ENCODE peak calls at places on chromosomes 6 and 20, in seven cellular contexts. Y is left ventricle myocardium inferior, T is HL-60, A is cardiac fibroblast, L is heart left ventricle, N is astrocyte, Q is fibroblast of mammary gland. M is an unnamed sample.

GRCh38 chr20:4603724-4604123 is 118.0 kb upstream of the PRND start:
- DNase-seq in L (no peak), Y (no peak), Q (peak), T (no peak), A (no peak), N (no peak), M (peak)

GRCh38 chr6:111874030-111874425 is 776 bp upstream of the FYN start:
- DNase-seq in T (no peak), N (no peak), Q (no peak), Y (no peak), A (peak), L (peak), M (no peak)

GRCh38 chr6:34316442-34317171 is 67.8 kb upstream of the SMIM29 start:
- DNase-seq in T (no peak), N (no peak), A (no peak), Y (no peak), Q (no peak), L (no peak), M (no peak)

GRCh38 chr6:33317418-33317667 is 201 bp downstream of the ZBTB22 start:
- DNase-seq in Q (no peak), Y (no peak), L (no peak), T (no peak), A (no peak), N (no peak), M (no peak)

GRCh38 chr20:10469599-10469998 is 34.5 kb downstream of the SLX4IP start:
- DNase-seq in A (peak), N (peak), T (no peak), Y (no peak), L (peak), Q (peak), M (peak)

GRCh38 chr6:38996676-38997075 is 51.9 kb upstream of the GLP1R start:
- DNase-seq in N (no peak), L (peak), Y (peak), Q (no peak), T (no peak), A (no peak), M (no peak)

GRCh38 chr20:17925300-17925939 is 43.2 kb downstream of the SNX5 start:
- DNase-seq in A (no peak), Y (no peak), L (peak), Q (no peak), N (no peak), T (no peak), M (no peak)

GRCh38 chr6:157453131-157453530 is 72.1 kb downstream of the ZDHHC14 start:
- DNase-seq in A (no peak), L (no peak), N (no peak), Y (no peak), Q (no peak), T (no peak), M (no peak)

GRCh38 chr6:40930045-40930444 is 109.0 kb downstream of the UNC5CL start:
- DNase-seq in T (no peak), N (no peak), Q (no peak), L (no peak), A (no peak), Y (no peak), M (no peak)

GRCh38 chr6:14665827-14666724 is 548.5 kb downstream of the CD83 start:
- DNase-seq in N (peak), T (peak), Y (no peak), A (peak), L (no peak), Q (peak), M (peak)

GRCh38 chr20:8385247-8385646 is 253.2 kb downstream of the PLCB1 start:
- DNase-seq in Q (peak), Y (peak), N (peak), T (no peak), A (peak), L (peak), M (peak)

GRCh38 chr6:138979365-138979764 is 8.7 kb downstream of the REPS1 start:
- DNase-seq in N (no peak), L (no peak), Q (peak), Y (no peak), A (peak), T (no peak), M (no peak)

GRCh38 chr20:17504898-17505663 is 26.1 kb downstream of the BFSP1 start:
- DNase-seq in Y (peak), L (peak), T (peak), Q (peak), N (peak), A (peak), M (peak)

GRCh38 chr6:133247581-133247980 is 6.4 kb downstream of the EYA4 start:
- DNase-seq in T (no peak), Y (no peak), A (no peak), N (no peak), L (no peak), Q (no peak), M (no peak)

GRCh38 chr20:63064745-63065711 is 58.3 kb upstream of the BHLHE23 start:
- DNase-seq in L (peak), T (no peak), A (no peak), Q (no peak), Y (peak), N (no peak), M (no peak)

GRCh38 chr6:116392158-116393032 is 21.6 kb downstream of the DSE start:
- DNase-seq in Q (peak), T (no peak), Y (no peak), N (peak), L (no peak), A (peak), M (no peak)

GRCh38 chr20:35179292-35180212 is 7.7 kb downstream of the PROCR start:
- DNase-seq in N (no peak), L (no peak), Y (no peak), Q (no peak), A (no peak), T (no peak), M (no peak)

GRCh38 chr6:84882768-84883766 is 118.7 kb upstream of the TBX18 start:
- DNase-seq in L (no peak), A (peak), N (no peak), Q (peak), T (no peak), Y (no peak), M (no peak)

GRCh38 chr6:129592516-129593232 is 117.3 kb downstream of the ARHGAP18 start:
- DNase-seq in N (no peak), Q (peak), A (peak), T (no peak), L (no peak), Y (no peak), M (peak)

GRCh38 chr6:158170656-158171081 is 2.5 kb downstream of the GTF2H5 start:
- DNase-seq in N (peak), T (no peak), Q (peak), A (peak), Y (no peak), L (no peak), M (peak)

GRCh38 chr6:132830236-132830799 is 15.9 kb downstream of the RPS12 start:
- DNase-seq in N (peak), Q (peak), Y (no peak), A (peak), L (no peak), T (no peak), M (no peak)

GRCh38 chr20:62929051-62929538 is 2.8 kb upstream of the DIDO1 start:
- DNase-seq in T (no peak), A (peak), Y (peak), Q (peak), L (peak), N (no peak), M (peak)

GRCh38 chr6:72418495-72418894 is 203.4 kb upstream of the KCNQ5 start:
- DNase-seq in T (no peak), Y (no peak), A (peak), Q (peak), L (no peak), N (peak), M (peak)

GRCh38 chr6:151680846-151681425 is 126.5 kb upstream of the ESR1 start:
- DNase-seq in Y (no peak), T (no peak), L (no peak), N (no peak), Q (no peak), A (no peak), M (no peak)

GRCh38 chr20:57211949-57212889 is 54.2 kb downstream of the BMP7 start:
- DNase-seq in A (peak), Q (peak), Y (peak), T (no peak), N (peak), L (peak), M (peak)

DNA sequence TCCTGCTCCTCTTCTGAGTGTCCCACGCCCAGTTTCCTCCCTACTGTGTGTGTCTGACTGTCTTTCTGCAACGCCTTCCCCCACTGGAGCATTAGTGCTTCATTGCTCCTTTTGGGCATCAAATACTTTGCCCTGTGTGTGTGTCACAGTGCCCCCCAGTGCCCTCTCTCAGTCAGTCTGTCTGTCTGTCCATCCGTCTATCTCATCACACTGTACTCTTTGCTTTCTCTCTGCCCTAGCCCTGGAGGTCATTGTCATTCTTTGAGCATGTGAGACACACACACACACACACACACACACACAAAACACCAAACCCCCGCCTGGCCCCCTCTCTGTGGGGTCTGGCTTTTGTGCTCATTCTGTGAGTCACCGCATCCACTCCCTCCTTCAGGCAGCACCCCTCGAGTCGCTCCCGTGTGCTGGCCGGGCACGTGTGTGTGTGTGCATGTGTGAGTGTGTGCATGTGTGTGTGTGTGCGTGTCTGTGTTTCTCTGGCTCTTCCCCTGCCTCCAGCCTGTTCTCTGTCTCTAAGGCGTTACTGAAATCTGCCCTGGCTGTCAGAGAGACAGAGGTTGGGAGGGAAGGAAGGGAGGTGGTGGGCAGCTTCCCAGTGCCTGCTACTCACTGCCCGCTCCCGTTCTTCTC is 72.0 kb downstream of the SRC start:
- DNase-seq in N (peak), Q (peak), L (no peak), T (no peak), Y (no peak), A (no peak), M (no peak)
- TF ChIP-seq CTCF in N (no peak), Q (no peak), L (no peak), T (no peak), Y (no peak), A (no peak), M (no peak)

GRCh38 chr6:160160450-160160849 is 38.8 kb downstream of the SLC22A1 start:
- DNase-seq in N (no peak), Q (no peak), L (no peak), T (no peak), Y (no peak), A (peak), M (no peak)
- TF ChIP-seq CTCF in N (peak), Q (no peak), L (no peak), T (no peak), Y (no peak), A (peak), M (peak)

GRCh38 chr20:48189177-48189576 is 403.9 kb upstream of the SULF2 start:
- DNase-seq in T (no peak), Y (no peak), N (peak), Q (peak), L (no peak), A (no peak), M (no peak)
- TF ChIP-seq CTCF in T (no peak), Y (peak), N (peak), Q (peak), L (peak), A (peak), M (no peak)

GRCh38 chr6:63975685-63976084 is 340.1 kb downstream of the PHF3 start:
- DNase-seq in Q (no peak), L (no peak), A (no peak), N (no peak), T (no peak), Y (no peak), M (no peak)
- TF ChIP-seq CTCF in Q (no peak), L (no peak), A (no peak), N (no peak), T (no peak), Y (no peak), M (no peak)

DNA sequence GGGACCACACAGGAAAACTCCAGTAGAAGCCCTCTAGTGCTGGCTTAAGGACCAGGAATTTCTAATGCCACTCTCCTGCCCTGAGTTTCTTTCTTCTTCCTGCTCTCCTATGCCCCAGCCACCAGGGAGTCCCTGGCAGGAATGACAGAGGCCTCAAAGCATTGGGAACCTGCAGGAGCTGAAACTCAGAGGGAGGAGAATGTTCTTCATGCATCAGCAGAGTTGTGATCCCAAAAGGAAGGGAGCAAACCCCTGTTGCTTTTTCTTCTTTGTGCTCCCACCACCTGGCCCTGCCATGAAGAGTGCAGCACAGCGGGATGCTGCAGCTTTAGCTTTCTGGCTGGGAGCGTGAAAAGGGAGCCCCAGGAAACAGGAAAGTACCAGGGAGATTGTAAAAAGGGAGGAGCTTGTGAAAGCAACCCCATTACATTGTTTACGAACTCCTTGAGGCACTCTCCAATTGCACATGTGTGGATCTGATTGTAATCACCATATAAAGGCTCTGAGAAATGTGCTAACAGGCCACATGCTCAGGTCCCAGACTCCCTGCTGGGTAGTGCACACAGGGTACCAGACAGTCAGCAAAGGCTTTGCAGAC is 34.7 kb upstream of the FKBP1A start:
- DNase-seq in Q (no peak), T (no peak), A (no peak), L (no peak), Y (no peak), N (no peak), M (peak)
- TF ChIP-seq CTCF in Q (no peak), T (no peak), A (no peak), L (no peak), Y (no peak), N (no peak), M (peak)